ENCODE peak calls at places on chromosomes 13 and 19, in ten cellular contexts. X, E, Q, L, H, P, R, D, K and Z are unnamed samples.

GRCh38 chr13:32390484-32390883 is 37.4 kb downstream of the N4BP2L1 start:
- DNase-seq in P (no peak), D (no peak), L (no peak), E (no peak), H (no peak), R (no peak), Q (no peak), K (no peak), X (no peak), Z (no peak)

GRCh38 chr13:25659091-25659502 is 287.3 kb downstream of the ATP8A2 start:
- DNase-seq in R (no peak), P (no peak), K (no peak), X (no peak), H (no peak), D (no peak), L (no peak), Q (no peak), E (no peak), Z (no peak)

GRCh38 chr19:40613669-40614594 is 12.8 kb downstream of the LTBP4 start:
- DNase-seq in K (peak), P (peak), Q (peak), H (peak), E (peak), L (peak), X (peak), R (peak), D (peak), Z (peak)

GRCh38 chr13:69796256-69796655 is 311.4 kb upstream of the ATXN8OS start:
- DNase-seq in K (no peak), E (no peak), P (no peak), D (no peak), R (no peak), H (no peak), Q (no peak), X (no peak), L (no peak), Z (no peak)

GRCh38 chr19:55251296-55252081 is 7.3 kb downstream of the PPP6R1 start:
- DNase-seq in Q (no peak), K (peak), H (no peak), R (peak), X (no peak), P (no peak), L (no peak), D (no peak), E (no peak), Z (peak)

GRCh38 chr13:21203132-21203531 is 26.7 kb downstream of the MRPL57 start:
- DNase-seq in D (no peak), K (peak), Q (no peak), R (no peak), L (no peak), X (no peak), E (no peak), P (no peak), H (no peak), Z (no peak)

GRCh38 chr13:37225414-37226047 is 120.1 kb upstream of the CSNK1A1L start:
- DNase-seq in E (no peak), H (no peak), R (no peak), P (no peak), K (peak), L (no peak), X (no peak), Q (no peak), D (no peak), Z (no peak)

GRCh38 chr19:1758231-1758577 is 4.9 kb downstream of the ONECUT3 start:
- DNase-seq in H (no peak), E (no peak), X (no peak), P (no peak), L (no peak), K (no peak), Q (no peak), D (no peak), R (no peak), Z (no peak)

GRCh38 chr13:36966404-36966803 is 32.7 kb downstream of the ALG5 start:
- DNase-seq in X (no peak), R (no peak), P (no peak), Q (no peak), D (no peak), L (no peak), H (no peak), E (no peak), K (no peak), Z (no peak)

GRCh38 chr13:37791699-37792098 is 77.9 kb downstream of the TRPC4 start:
- DNase-seq in D (no peak), P (no peak), K (peak), L (no peak), H (no peak), E (no peak), Q (no peak), X (no peak), R (no peak), Z (no peak)

GRCh38 chr13:62512194-62513141 is 1096.8 kb upstream of the PCDH20 start:
- DNase-seq in P (peak), L (peak), R (peak), H (peak), K (peak), X (no peak), Q (peak), E (no peak), D (peak), Z (peak)

GRCh38 chr13:50353651-50354415 is 338.6 kb downstream of the KCNRG start:
- DNase-seq in R (no peak), P (peak), K (peak), X (no peak), L (no peak), D (no peak), Q (no peak), H (no peak), E (no peak), Z (no peak)

GRCh38 chr13:46592410-46592809 is 39.4 kb downstream of the LRCH1 start:
- DNase-seq in Q (no peak), H (no peak), E (no peak), L (no peak), D (no peak), X (no peak), P (no peak), K (no peak), R (no peak), Z (no peak)

GRCh38 chr19:47158879-47159509 is 28.4 kb downstream of the SAE1 start:
- DNase-seq in L (no peak), R (no peak), H (no peak), Q (no peak), K (peak), D (no peak), E (no peak), X (no peak), P (no peak), Z (no peak)

GRCh38 chr19:55623130-55623868 is 1.1 kb downstream of the ZNF784 start:
- DNase-seq in Q (no peak), P (no peak), H (no peak), X (no peak), K (no peak), D (no peak), E (no peak), L (no peak), R (no peak), Z (no peak)

GRCh38 chr19:16445238-16446107 is 26.3 kb downstream of the EPS15L1 start:
- DNase-seq in R (peak), D (no peak), E (no peak), X (no peak), H (no peak), Q (no peak), L (no peak), K (peak), P (no peak), Z (peak)

GRCh38 chr19:58153386-58153785 is 2.8 kb upstream of the ZNF329 start:
- DNase-seq in L (no peak), D (no peak), R (no peak), H (no peak), X (no peak), K (no peak), Q (no peak), P (no peak), E (no peak), Z (no peak)

GRCh38 chr19:480016-480855 is 16.1 kb upstream of the MADCAM1 start:
- DNase-seq in R (no peak), L (peak), D (peak), Q (peak), P (no peak), E (peak), X (peak), K (no peak), H (peak), Z (no peak)

GRCh38 chr19:31262673-31263308 is 86.4 kb downstream of the TSHZ3 start:
- DNase-seq in R (no peak), X (peak), L (no peak), Q (no peak), D (no peak), P (no peak), E (no peak), K (peak), H (no peak), Z (no peak)

GRCh38 chr19:10184636-10185035 is 10.1 kb downstream of the DNMT1 start:
- DNase-seq in K (no peak), X (no peak), D (no peak), Q (no peak), R (no peak), E (no peak), L (no peak), P (no peak), H (no peak), Z (no peak)

GRCh38 chr13:44120814-44121505 is 241.3 kb downstream of the LACC1 start:
- DNase-seq in K (no peak), P (no peak), L (no peak), R (no peak), X (no peak), E (no peak), D (no peak), H (no peak), Q (no peak), Z (no peak)

GRCh38 chr13:44111701-44112100 is 232.0 kb downstream of the LACC1 start:
- DNase-seq in R (no peak), L (no peak), K (no peak), Q (no peak), H (no peak), X (no peak), P (no peak), E (no peak), D (no peak), Z (no peak)

GRCh38 chr13:44117351-44117750 is 237.6 kb downstream of the LACC1 start:
- DNase-seq in X (no peak), R (peak), H (no peak), L (no peak), D (no peak), P (no peak), E (no peak), K (peak), Q (no peak), Z (no peak)

GRCh38 chr13:44112700-44113329 is 233.1 kb downstream of the LACC1 start:
- DNase-seq in X (no peak), H (no peak), K (no peak), P (no peak), E (no peak), D (no peak), L (no peak), Q (no peak), R (no peak), Z (no peak)

DNA sequence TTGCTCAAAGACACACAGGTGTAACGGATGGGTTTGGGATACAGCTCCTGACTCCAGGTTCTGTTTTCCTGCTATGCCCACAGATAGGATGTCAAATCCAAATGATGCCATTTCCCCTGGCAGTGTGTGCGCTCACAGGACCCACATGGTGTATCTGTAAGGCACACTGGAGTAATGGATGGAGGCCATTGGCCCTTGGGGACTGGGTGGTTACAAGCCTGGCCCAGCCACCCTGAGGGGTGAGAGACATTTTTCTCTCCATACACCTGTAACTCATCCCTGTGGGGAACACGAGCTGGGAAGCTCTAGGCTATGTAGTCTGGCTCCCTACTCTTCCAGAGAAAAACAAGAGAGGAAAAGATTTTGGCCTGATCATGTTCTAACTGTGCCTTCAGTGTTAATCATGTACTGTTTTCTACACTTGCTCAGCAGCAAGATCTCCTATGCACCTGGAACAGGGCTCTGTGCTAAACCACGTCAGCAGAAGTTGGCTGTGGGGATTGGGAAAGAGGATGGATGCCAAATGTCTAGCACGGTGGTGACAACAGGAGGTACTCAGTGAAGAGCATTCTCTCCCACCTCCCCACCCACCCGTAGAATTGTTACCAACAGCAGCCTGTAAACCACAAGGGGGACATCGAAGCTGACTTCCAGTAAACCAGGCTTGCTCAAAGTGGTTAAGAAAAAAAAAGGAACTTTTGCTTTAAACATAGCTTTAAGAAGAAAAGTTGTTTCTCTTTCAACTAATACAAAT is 237.0 kb downstream of the LACC1 start:
- DNase-seq in D (no peak), K (peak), R (no peak), X (no peak), Q (no peak), L (no peak), P (no peak), H (no peak), E (no peak), Z (no peak)
- TF ChIP-seq CTCF in D (no peak), K (peak), R (no peak), X (no peak), Q (no peak), L (no peak), P (peak), H (peak), E (no peak), Z (no peak)

DNA sequence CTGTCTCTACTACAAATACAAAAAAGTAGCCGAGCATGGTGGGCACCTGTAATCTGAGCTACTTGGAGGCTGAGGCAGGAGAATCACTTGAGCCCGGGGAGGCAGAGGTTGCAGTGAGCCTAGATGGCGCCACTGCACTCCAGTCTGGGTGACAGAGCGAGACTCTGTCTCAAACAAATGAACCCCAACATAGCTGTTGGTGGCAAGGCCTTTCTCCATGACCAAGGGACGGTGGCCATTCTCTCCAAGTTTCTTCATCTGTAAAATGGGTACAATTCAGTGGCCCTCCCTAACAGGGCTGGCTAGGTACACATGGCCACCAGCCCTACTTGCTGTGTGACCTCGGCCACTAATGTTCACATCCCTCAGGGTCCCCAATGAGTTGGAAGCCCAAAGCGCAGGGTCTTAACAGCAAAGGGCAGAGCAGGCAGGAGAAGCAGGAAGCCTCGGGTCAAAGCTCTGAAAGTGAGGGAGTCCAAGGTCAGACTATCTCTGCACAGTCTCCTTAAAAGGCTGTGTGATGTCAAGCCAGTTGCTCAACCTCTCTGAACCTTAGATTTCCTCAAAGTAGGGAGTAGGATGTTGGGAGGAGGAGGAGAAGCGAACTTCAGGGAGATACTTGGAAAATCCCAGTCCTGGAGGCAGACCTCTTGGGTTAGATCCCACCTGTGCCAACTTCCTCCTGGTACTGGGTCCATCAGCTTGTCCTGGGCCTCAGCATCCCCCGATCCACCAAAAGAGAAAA is 2.7 kb downstream of the JUND start:
- DNase-seq in P (no peak), H (no peak), D (peak), K (no peak), R (no peak), Q (no peak), L (no peak), X (no peak), E (no peak), Z (no peak)
- TF ChIP-seq CTCF in P (peak), H (peak), D (no peak), K (peak), R (peak), Q (peak), L (peak), X (no peak), E (no peak), Z (peak)

GRCh38 chr13:93183302-93183701 is 43.3 kb upstream of the GPC6 start:
- DNase-seq in P (no peak), K (no peak), D (no peak), L (peak), Q (no peak), R (no peak), X (no peak), E (no peak), H (no peak), Z (no peak)
- TF ChIP-seq CTCF in P (no peak), K (no peak), D (no peak), L (no peak), Q (no peak), R (no peak), X (no peak), E (no peak), H (no peak), Z (no peak)

GRCh38 chr13:92188574-92188973 is 790.2 kb downstream of the GPC5 start:
- DNase-seq in D (no peak), H (no peak), R (no peak), X (no peak), E (no peak), P (no peak), L (no peak), Q (no peak), K (no peak), Z (no peak)

DNA sequence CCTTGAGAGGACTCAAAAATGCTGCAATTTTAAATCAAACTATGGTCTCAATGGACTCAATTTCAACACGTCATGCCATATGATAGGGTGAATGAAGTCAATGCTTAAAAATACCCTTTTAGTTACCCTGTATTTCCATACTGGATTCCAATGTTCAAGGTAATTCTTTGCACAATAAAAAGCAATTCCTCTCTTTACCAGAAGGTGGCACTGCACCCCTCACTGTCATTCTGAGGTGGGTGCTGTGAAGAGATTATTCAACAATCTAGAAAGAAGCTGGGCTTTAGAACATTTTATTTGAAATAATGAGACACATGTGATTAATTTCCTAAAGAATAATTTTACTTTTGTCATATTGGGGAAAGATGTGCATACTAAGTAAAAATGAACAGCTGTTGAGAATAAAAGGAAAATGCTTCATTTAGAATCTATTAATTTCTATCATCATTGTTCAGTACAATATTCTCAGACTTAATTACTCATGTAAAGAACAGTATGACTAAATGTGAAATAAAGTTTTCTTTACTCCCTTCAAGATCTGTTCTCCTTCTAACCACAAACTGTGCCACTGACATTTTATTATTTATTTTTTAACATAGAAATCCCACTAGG is 789.1 kb downstream of the GPC5 start:
- DNase-seq in Q (no peak), P (no peak), L (peak), K (peak), H (no peak), X (no peak), R (peak), E (no peak), D (peak), Z (peak)
- TF ChIP-seq CTCF in Q (peak), P (peak), L (peak), K (peak), H (peak), X (peak), R (peak), E (peak), D (peak), Z (peak)

DNA sequence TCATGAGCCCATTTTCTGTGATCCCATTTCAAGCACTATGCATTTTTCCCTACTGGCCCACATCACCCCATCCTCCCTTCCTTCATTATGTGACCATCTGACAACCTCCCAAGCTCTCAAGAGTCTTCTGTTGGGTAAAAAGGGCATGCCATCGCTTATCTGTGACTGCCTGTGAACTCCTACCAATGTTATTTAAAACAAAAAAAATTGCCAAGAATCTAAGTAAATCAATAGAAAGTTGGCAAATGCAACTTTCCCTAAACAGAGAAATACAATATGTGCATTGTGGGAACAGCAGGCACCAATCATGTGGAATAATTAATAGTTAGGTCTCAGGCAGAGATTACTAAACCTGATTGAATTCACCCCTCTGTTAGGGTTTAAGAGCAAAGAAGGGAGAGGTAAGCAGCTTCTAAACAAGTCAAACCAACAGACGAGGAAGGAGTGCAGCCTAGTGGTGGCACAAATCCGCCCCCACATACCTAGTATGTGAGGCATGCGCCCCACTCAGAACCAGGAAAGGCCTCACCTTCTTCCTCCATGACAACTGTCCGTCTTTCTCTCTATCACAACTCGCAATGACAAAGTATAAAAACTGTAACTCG is 29.8 kb downstream of the DZIP1 start:
- DNase-seq in D (peak), P (no peak), R (no peak), K (no peak), H (no peak), E (no peak), X (no peak), Q (no peak), L (no peak), Z (no peak)
- TF ChIP-seq CTCF in D (no peak), P (no peak), R (no peak), K (no peak), H (no peak), E (no peak), X (no peak), Q (no peak), L (no peak), Z (no peak)

DNA sequence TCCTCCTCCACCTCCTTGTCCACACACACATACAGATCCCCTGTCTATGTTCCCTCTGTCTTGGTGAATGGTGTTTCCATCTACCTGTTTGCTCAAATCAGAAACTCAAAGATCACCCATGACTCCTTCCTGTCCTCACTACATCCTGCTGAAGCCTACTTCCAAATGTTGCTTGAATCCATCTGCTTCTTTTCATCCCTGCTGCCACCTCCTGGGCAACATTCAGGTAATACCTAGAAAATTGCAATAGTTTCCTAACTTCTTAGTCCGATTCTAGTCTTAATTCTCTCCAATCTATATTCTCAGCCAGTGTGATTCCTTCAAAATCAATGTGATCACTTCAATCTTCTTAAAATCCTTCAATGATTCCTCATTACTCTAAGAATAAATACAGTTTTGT is 155.5 kb upstream of the STARD13 start:
- DNase-seq in X (no peak), R (no peak), P (no peak), H (no peak), E (no peak), K (peak), L (peak), Q (no peak), D (peak), Z (no peak)
- TF ChIP-seq CTCF in X (no peak), R (no peak), P (peak), H (peak), E (no peak), K (peak), L (no peak), Q (peak), D (peak), Z (no peak)

GRCh38 chr19:44111910-44112463 is 1.2 kb upstream of the ZNF225 start:
- DNase-seq in R (no peak), L (peak), E (no peak), X (no peak), P (peak), Q (no peak), K (peak), D (no peak), H (no peak), Z (no peak)

GRCh38 chr19:44109458-44109857 is 3.7 kb upstream of the ZNF225 start:
- DNase-seq in E (no peak), K (no peak), P (no peak), Q (no peak), X (no peak), D (no peak), L (no peak), H (no peak), R (no peak), Z (no peak)

GRCh38 chr19:44113784-44114390 is 688 bp downstream of the ZNF225 start:
- DNase-seq in X (no peak), Q (no peak), R (peak), E (no peak), P (no peak), L (no peak), D (no peak), K (peak), H (no peak), Z (no peak)

GRCh38 chr19:44112802-44113137 is 429 bp upstream of the ZNF225 start:
- DNase-seq in P (no peak), Q (no peak), L (no peak), R (peak), E (no peak), H (no peak), D (no peak), K (no peak), X (no peak), Z (no peak)

GRCh38 chr19:44113138-44113783 is at the start of gene ZNF225:
- DNase-seq in X (peak), K (peak), L (peak), Q (peak), R (peak), E (peak), P (peak), D (peak), H (peak), Z (peak)
- TF ChIP-seq CTCF in X (no peak), K (no peak), L (no peak), Q (no peak), R (no peak), E (peak), P (no peak), D (no peak), H (peak), Z (no peak)